ENCODE peak calls at places on chromosomes 6 and 20, in eight cellular contexts. I, R, Y, N, T, H, P and X are unnamed samples. For H3K4me1, the result is how much of the 10 kb centered on the place peaks cover.

GRCh38 chr6:35810831-35811698 is 5.9 kb downstream of the LHFPL5 start:
- ATAC-seq in I (no peak), R (no peak), Y (no peak), N (no peak), T (no peak), H (peak), P (peak), X (no peak)

GRCh38 chr6:133983099-133983939 is 30.3 kb downstream of the TBPL1 start:
- ATAC-seq in I (no peak), R (peak), Y (peak), N (peak), T (no peak), H (peak), P (peak), X (no peak)

GRCh38 chr6:111767752-111768430 is 105.4 kb downstream of the FYN start:
- ATAC-seq in I (no peak), R (no peak), Y (no peak), N (peak), T (no peak), H (no peak), P (no peak), X (no peak)

GRCh38 chr6:166905013-166905412 is 51.3 kb downstream of the RNASET2 start:
- ATAC-seq in I (no peak), R (no peak), Y (no peak), N (no peak), T (no peak), H (no peak), P (no peak), X (no peak)

GRCh38 chr6:133542056-133542821 is 301.1 kb downstream of the EYA4 start:
- ATAC-seq in I (no peak), R (no peak), Y (no peak), N (no peak), T (no peak), H (no peak), P (no peak), X (no peak)

GRCh38 chr20:37393196-37393862 is 47.4 kb downstream of the SRC start:
- ATAC-seq in I (peak), R (peak), Y (no peak), N (no peak), T (no peak), H (no peak), P (peak), X (no peak)

GRCh38 chr6:73923899-73924485 is 228.0 kb downstream of the CD109 start:
- ATAC-seq in I (no peak), R (peak), Y (peak), N (no peak), T (peak), H (no peak), P (no peak), X (peak)

GRCh38 chr6:105380634-105381033 is 22.2 kb downstream of the PREP start:
- ATAC-seq in I (no peak), R (no peak), Y (no peak), N (no peak), T (no peak), H (no peak), P (no peak), X (no peak)

GRCh38 chr6:163579111-163579879 is 164.8 kb downstream of the QKI start:
- ATAC-seq in I (no peak), R (peak), Y (peak), N (peak), T (peak), H (peak), P (peak), X (peak)

GRCh38 chr20:39849171-39849570 is 839.9 kb downstream of the MAFB start:
- ATAC-seq in I (no peak), R (peak), Y (no peak), N (no peak), T (peak), H (no peak), P (no peak), X (no peak)

GRCh38 chr6:112269165-112269564 is 14.8 kb upstream of the LAMA4 start:
- ATAC-seq in I (peak), R (peak), Y (peak), N (no peak), T (peak), H (no peak), P (no peak), X (peak)

GRCh38 chr6:161423271-161423670 is 149.4 kb upstream of the AGPAT4 start:
- ATAC-seq in I (no peak), R (no peak), Y (no peak), N (no peak), T (no peak), H (no peak), P (peak), X (no peak)

GRCh38 chr20:20489623-20490341 is 121.9 kb downstream of the INSM1 start:
- ATAC-seq in I (no peak), R (no peak), Y (no peak), N (no peak), T (no peak), H (no peak), P (no peak), X (no peak)

GRCh38 chr6:73884540-73884939 is 188.5 kb downstream of the CD109 start:
- ATAC-seq in I (no peak), R (no peak), Y (no peak), N (no peak), T (no peak), H (no peak), P (no peak), X (no peak)

GRCh38 chr6:27956941-27957340 is at the start of gene OR2B6:
- ATAC-seq in I (no peak), R (no peak), Y (no peak), N (no peak), T (no peak), H (no peak), P (no peak), X (no peak)

GRCh38 chr20:46283426-46283825 is 24.9 kb downstream of the CDH22 start:
- ATAC-seq in I (no peak), R (no peak), Y (no peak), N (no peak), T (no peak), H (no peak), P (peak), X (no peak)

GRCh38 chr20:40687384-40688128 is 1.5 kb downstream of the MAFB start:
- ATAC-seq in I (peak), R (peak), Y (peak), N (no peak), T (no peak), H (no peak), P (no peak), X (no peak)

GRCh38 chr6:82330171-82330804 is 33.3 kb upstream of the TPBG start:
- ATAC-seq in I (no peak), R (no peak), Y (no peak), N (no peak), T (no peak), H (no peak), P (no peak), X (no peak)

GRCh38 chr20:62356948-62357667 is 10.0 kb downstream of the LAMA5 start:
- ATAC-seq in I (peak), R (peak), Y (peak), N (no peak), T (peak), H (peak), P (peak), X (peak)
- H3K4me1 ChIP-seq in I (under half), R (under half), Y (half or more), N (under half), T (half or more), H (under half), P (half or more), X (half or more)

GRCh38 chr20:53750827-53751393 is 157.3 kb upstream of the ZNF217 start:
- ATAC-seq in I (no peak), R (peak), Y (peak), N (peak), T (peak), H (peak), P (peak), X (no peak)
- H3K4me1 ChIP-seq in I (under half), R (under half), Y (under half), N (half or more), T (under half), H (under half), P (half or more), X (under half)

DNA sequence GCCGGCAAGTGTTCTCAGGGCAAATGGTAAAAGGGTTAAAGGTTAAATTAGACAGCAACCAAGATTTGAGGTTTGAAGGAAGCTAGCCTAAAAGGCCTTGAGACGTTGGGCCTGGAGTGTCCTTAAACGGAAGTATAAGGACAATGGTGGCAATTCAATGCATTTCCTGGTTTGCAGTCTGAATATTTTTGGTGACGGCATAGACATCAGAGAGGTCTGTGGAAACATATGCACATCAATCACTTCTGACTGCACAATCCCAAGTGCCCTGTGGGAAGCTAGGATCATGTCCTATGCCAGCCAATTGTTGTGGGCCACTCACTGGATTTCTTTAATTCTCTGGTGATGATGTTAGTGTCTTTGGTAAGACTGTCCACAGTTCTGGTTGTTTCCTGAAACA is 25.7 kb upstream of the TUBB2A start:
- ATAC-seq in I (no peak), R (no peak), Y (no peak), N (no peak), T (no peak), H (no peak), P (no peak), X (no peak)
- H3K4me1 ChIP-seq in I (under half), R (under half), Y (under half), N (under half), T (under half), H (under half), P (under half), X (under half)

DNA sequence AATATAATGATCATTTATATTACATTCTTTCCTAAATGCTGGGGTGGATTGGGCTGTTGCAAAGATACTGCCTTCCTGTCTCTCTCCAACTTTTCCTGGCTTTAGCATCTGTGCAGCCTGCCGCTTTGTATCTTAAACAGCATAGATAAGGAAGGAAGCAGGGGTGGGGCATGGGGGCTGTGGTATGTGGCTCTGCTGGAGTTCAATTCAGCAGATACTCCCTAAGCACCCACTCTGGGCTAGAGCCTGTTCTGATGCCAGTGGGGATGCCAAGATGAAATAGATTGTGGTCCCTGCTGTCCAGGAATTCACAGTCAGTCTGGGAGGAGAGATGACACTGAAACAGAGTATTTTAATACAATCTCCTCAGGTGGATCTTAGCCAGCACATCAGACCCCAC is 56.8 kb downstream of the EIF2S2 start:
- ATAC-seq in I (no peak), R (peak), Y (no peak), N (no peak), T (peak), H (no peak), P (no peak), X (no peak)
- H3K4me1 ChIP-seq in I (under half), R (under half), Y (under half), N (under half), T (half or more), H (under half), P (under half), X (under half)

GRCh38 chr6:52664991-52665686 is 5.8 kb upstream of the TMEM14A start:
- ATAC-seq in I (no peak), R (no peak), Y (no peak), N (no peak), T (no peak), H (peak), P (no peak), X (no peak)

GRCh38 chr6:52664185-52664990 is 6.5 kb upstream of the TMEM14A start:
- ATAC-seq in I (peak), R (peak), Y (peak), N (peak), T (peak), H (peak), P (peak), X (peak)

GRCh38 chr6:52670502-52671409 is at the start of gene TMEM14A:
- ATAC-seq in I (peak), R (peak), Y (peak), N (peak), T (peak), H (peak), P (peak), X (peak)

GRCh38 chr6:52666523-52666922 is 4.4 kb upstream of the TMEM14A start:
- ATAC-seq in I (no peak), R (no peak), Y (no peak), N (no peak), T (no peak), H (no peak), P (no peak), X (no peak)

DNA sequence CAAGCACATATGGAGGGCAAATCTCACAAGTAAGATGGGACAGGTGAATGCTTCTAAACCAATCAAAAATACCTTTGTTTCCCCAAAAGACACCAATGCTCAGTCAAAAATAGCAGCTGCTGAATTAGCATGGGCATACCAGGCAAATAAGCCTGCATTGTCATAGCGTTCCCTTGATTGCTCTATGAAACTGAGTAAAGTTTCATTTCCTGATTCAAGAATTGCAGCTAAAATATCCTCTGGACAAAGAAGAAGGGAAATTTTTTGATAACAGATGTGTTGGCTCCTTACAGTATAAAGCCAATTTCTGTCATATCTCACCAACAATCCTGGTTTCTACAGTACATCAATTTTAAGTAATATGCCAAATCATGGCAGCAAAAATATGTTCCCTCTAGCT is 3.3 kb upstream of the TMEM14A start:
- ATAC-seq in I (no peak), R (no peak), Y (no peak), N (no peak), T (no peak), H (no peak), P (no peak), X (no peak)
- H3K4me1 ChIP-seq in I (under half), R (under half), Y (under half), N (under half), T (under half), H (under half), P (under half), X (half or more)

GRCh38 chr20:56634307-56634706 is 5.2 kb downstream of the TFAP2C start:
- ATAC-seq in I (no peak), R (no peak), Y (no peak), N (no peak), T (no peak), H (no peak), P (no peak), X (no peak)
- H3K4me1 ChIP-seq in I (under half), R (under half), Y (under half), N (under half), T (under half), H (under half), P (half or more), X (under half)

GRCh38 chr6:53302678-53303360 is 45.9 kb downstream of the ELOVL5 start:
- ATAC-seq in I (peak), R (peak), Y (peak), N (peak), T (peak), H (no peak), P (peak), X (peak)
- H3K4me1 ChIP-seq in I (under half), R (under half), Y (half or more), N (under half), T (half or more), H (half or more), P (half or more), X (under half)